ENCODE peak calls at places on chromosome 6, in five cellular contexts. S, C, R, T and U are unnamed samples.

GRCh38 chr6:38589367-38589720 is 50.4 kb downstream of the BTBD9 start:
- DNase-seq in S (no peak), C (no peak), R (no peak), T (no peak), U (no peak)

GRCh38 chr6:139779988-139780774 is 405.7 kb upstream of the CITED2 start:
- DNase-seq in S (no peak), C (no peak), R (no peak), T (no peak), U (no peak)

GRCh38 chr6:104754788-104755409 is 104.8 kb downstream of the HACE1 start:
- DNase-seq in S (no peak), C (no peak), R (no peak), T (no peak), U (no peak)

GRCh38 chr6:14924126-14925024 is 321.5 kb upstream of the JARID2 start:
- DNase-seq in S (no peak), C (no peak), R (no peak), T (no peak), U (no peak)

GRCh38 chr6:53192590-53193232 is 44.1 kb upstream of the GCM1 start:
- DNase-seq in S (no peak), C (no peak), R (no peak), T (no peak), U (no peak)

GRCh38 chr6:35468181-35468979 is at the start of gene RPL10A:
- DNase-seq in S (peak), C (peak), R (peak), T (peak), U (peak)

GRCh38 chr6:155066371-155066770 is 71.3 kb downstream of the TIAM2 start:
- DNase-seq in S (no peak), C (no peak), R (no peak), T (no peak), U (no peak)

GRCh38 chr6:114249522-114249921 is 93.3 kb downstream of the HS3ST5 start:
- DNase-seq in S (no peak), C (no peak), R (no peak), T (no peak), U (no peak)

GRCh38 chr6:97085772-97086171 is 161.2 kb downstream of the KLHL32 start:
- DNase-seq in S (no peak), C (no peak), R (no peak), T (no peak), U (no peak)

GRCh38 chr6:137798846-137799245 is 68.2 kb upstream of the TNFAIP3 start:
- DNase-seq in S (no peak), C (no peak), R (no peak), T (no peak), U (no peak)

GRCh38 chr6:21741221-21742109 is 147.9 kb downstream of the SOX4 start:
- DNase-seq in S (no peak), C (no peak), R (no peak), T (no peak), U (no peak)

GRCh38 chr6:44386364-44386928 is 1.1 kb upstream of the CDC5L start:
- DNase-seq in S (no peak), C (no peak), R (no peak), T (no peak), U (no peak)

GRCh38 chr6:16130437-16130891 is 1.6 kb downstream of the MYLIP start:
- DNase-seq in S (peak), C (no peak), R (no peak), T (no peak), U (no peak)

GRCh38 chr6:72530152-72530551 is 91.7 kb upstream of the KCNQ5 start:
- DNase-seq in S (no peak), C (no peak), R (no peak), T (no peak), U (no peak)

GRCh38 chr6:3316818-3317217 is 58.1 kb downstream of the PSMG4 start:
- DNase-seq in S (no peak), C (no peak), R (no peak), T (no peak), U (no peak)

GRCh38 chr6:133512410-133513016 is 271.4 kb downstream of the EYA4 start:
- DNase-seq in S (peak), C (no peak), R (peak), T (peak), U (peak)

GRCh38 chr6:157223486-157223885 is 99.8 kb downstream of the TMEM242 start:
- DNase-seq in S (no peak), C (no peak), R (no peak), T (no peak), U (no peak)

GRCh38 chr6:34305982-34306702 is 57.3 kb upstream of the SMIM29 start:
- DNase-seq in S (no peak), C (no peak), R (no peak), T (no peak), U (peak)

GRCh38 chr6:38504996-38505395 is 134.7 kb downstream of the BTBD9 start:
- DNase-seq in S (no peak), C (no peak), R (no peak), T (no peak), U (no peak)

GRCh38 chr6:28802417-28803336 is 121.1 kb downstream of the TRIM27 start:
- DNase-seq in S (no peak), C (no peak), R (no peak), T (peak), U (no peak)

GRCh38 chr6:63543982-63544381 is 28.3 kb upstream of the LOC128125822 start:
- DNase-seq in S (no peak), C (no peak), R (no peak), T (no peak), U (no peak)

GRCh38 chr6:34565722-34566137 is 9.6 kb upstream of the SPDEF start:
- DNase-seq in S (no peak), C (no peak), R (no peak), T (no peak), U (no peak)

GRCh38 chr6:3226422-3227362 is 761 bp downstream of the TUBB2B start:
- DNase-seq in S (peak), C (peak), R (peak), T (no peak), U (no peak)

GRCh38 chr6:167678102-167679101 is 148.3 kb upstream of the AFDN start:
- DNase-seq in S (peak), C (no peak), R (peak), T (no peak), U (peak)

GRCh38 chr6:42547407-42548329 is 16.2 kb upstream of the UBR2 start:
- DNase-seq in S (peak), C (peak), R (peak), T (peak), U (peak)

GRCh38 chr6:135018057-135018456 is 36.6 kb downstream of the HBS1L start:
- DNase-seq in S (no peak), C (no peak), R (no peak), T (no peak), U (no peak)

GRCh38 chr6:160333841-160334240 is 14.3 kb upstream of the SLC22A3 start:
- DNase-seq in S (no peak), C (no peak), R (no peak), T (no peak), U (no peak)

GRCh38 chr6:165663283-165663735 is 268 bp upstream of the PDE10A start:
- DNase-seq in S (no peak), C (no peak), R (no peak), T (no peak), U (no peak)

GRCh38 chr6:95593025-95593424 is 15.7 kb downstream of the MANEA start:
- DNase-seq in S (no peak), C (no peak), R (no peak), T (no peak), U (no peak)

GRCh38 chr6:157614026-157614484 is 209.0 kb upstream of the SNX9 start:
- DNase-seq in S (no peak), C (no peak), R (no peak), T (no peak), U (no peak)

GRCh38 chr6:134590449-134590848 is 272.5 kb upstream of the SGK1 start:
- DNase-seq in S (no peak), C (no peak), R (no peak), T (no peak), U (no peak)

GRCh38 chr6:20811112-20811746 is 277.0 kb downstream of the CDKAL1 start:
- DNase-seq in S (no peak), C (no peak), R (no peak), T (no peak), U (no peak)